ENCODE peak calls at places on chromosomes 4 and X, in nine cellular contexts. T is astrocyte of the spinal cord, P is A549, Z is fibroblast of pulmonary artery, L is progenitor cell of endocrine pancreas, S is endodermal cell, F is cardiac fibroblast, J is fibroblast of mammary gland, O is IMR-90. U is an unnamed sample.
A peak's percentile ranks its signal among the peaks of the same experiment; 100 is the strongest.

GRCh38 chr4:34138385-34138784 is 2105.9 kb downstream of the ARAP2 start:
- DNase-seq in F (no peak), J (no peak), L (no peak), O (no peak), T (no peak), P (no peak), Z (no peak), S (no peak), U (no peak)

GRCh38 chr4:77001907-77002306 is 52.4 kb downstream of the SEPTIN11 start:
- DNase-seq in P (no peak), J (peak; percentile 66), O (peak; percentile 79), S (no peak), F (peak; percentile 69), Z (peak; percentile 63), L (no peak), T (peak; percentile 86), U (no peak)

GRCh38 chr4:36917413-36917812 is 327.1 kb upstream of the NWD2 start:
- DNase-seq in O (no peak), L (no peak), Z (no peak), T (no peak), J (no peak), S (no peak), F (no peak), P (no peak), U (no peak)

GRCh38 chr4:66298596-66298995 is 628.3 kb upstream of the EPHA5 start:
- DNase-seq in Z (no peak), O (no peak), P (no peak), L (no peak), S (no peak), F (no peak), T (no peak), J (no peak), U (no peak)

GRCh38 chrX:70979136-70979762 is 48.4 kb upstream of the SLC7A3 start:
- DNase-seq in J (peak; percentile 46), F (peak; percentile 55), P (peak; percentile 42), L (no peak), T (peak; percentile 40), Z (peak; percentile 60), S (peak; percentile 57), O (peak; percentile 52), U (no peak)

GRCh38 chrX:40439625-40440532 is 140.9 kb upstream of the ATP6AP2 start:
- DNase-seq in L (no peak), J (no peak), P (no peak), S (no peak), T (no peak), F (no peak), O (no peak), Z (no peak), U (no peak)

GRCh38 chr4:139589619-139590018 is 33.6 kb upstream of the SETD7 start:
- DNase-seq in Z (peak; percentile 16), L (no peak), S (no peak), O (peak; percentile 38), J (peak; percentile 33), T (no peak), P (no peak), F (no peak), U (no peak)

GRCh38 chr4:163264934-163265333 is 67.5 kb downstream of the NPY1R start:
- DNase-seq in O (no peak), L (no peak), Z (no peak), P (no peak), S (no peak), F (no peak), T (no peak), J (no peak), U (no peak)

GRCh38 chr4:186725422-186726149 is 1.9 kb upstream of the FAT1 start:
- DNase-seq in T (peak; percentile 91), L (peak; percentile 58), P (peak; percentile 86), S (peak; percentile 88), Z (peak; percentile 90), J (peak; percentile 84), F (peak; percentile 88), O (peak; percentile 88), U (peak; percentile 59)

GRCh38 chr4:67746797-67747495 is 7.2 kb downstream of the GNRHR start:
- DNase-seq in Z (peak; percentile 56), O (peak; percentile 51), L (no peak), F (peak; percentile 60), J (peak; percentile 53), S (no peak), T (peak; percentile 71), P (peak; percentile 23), U (no peak)

GRCh38 chrX:13266641-13267420 is 53.0 kb downstream of the ATXN3L start:
- DNase-seq in Z (no peak), P (no peak), J (peak; percentile 78), T (peak; percentile 24), L (no peak), O (peak; percentile 49), F (no peak), S (no peak), U (peak; percentile 16)

GRCh38 chr4:38577482-38577881 is 86.5 kb upstream of the KLF3 start:
- DNase-seq in S (no peak), J (no peak), L (no peak), O (no peak), T (no peak), Z (no peak), P (no peak), F (no peak), U (no peak)

GRCh38 chr4:158193171-158193749 is 17.0 kb upstream of the TMEM144 start:
- DNase-seq in T (peak; percentile 35), J (peak; percentile 35), L (no peak), P (peak; percentile 28), F (peak; percentile 46), Z (peak; percentile 52), O (peak; percentile 31), S (no peak), U (no peak)

GRCh38 chr4:2936773-2937145 is 26.4 kb downstream of the NOP14 start:
- DNase-seq in T (peak; percentile 78), J (peak; percentile 89), F (peak; percentile 38), Z (peak; percentile 46), O (peak; percentile 58), P (no peak), S (no peak), L (no peak), U (no peak)

GRCh38 chrX:68847172-68847571 is 18.4 kb downstream of the EFNB1 start:
- DNase-seq in Z (no peak), O (no peak), J (no peak), F (no peak), P (no peak), L (no peak), T (no peak), S (no peak), U (no peak)

GRCh38 chr4:133996431-133997121 is 205.0 kb downstream of the PABPC4L start:
- DNase-seq in S (peak; percentile 56), J (no peak), F (no peak), Z (no peak), T (no peak), O (no peak), P (no peak), L (no peak), U (no peak)

DNA sequence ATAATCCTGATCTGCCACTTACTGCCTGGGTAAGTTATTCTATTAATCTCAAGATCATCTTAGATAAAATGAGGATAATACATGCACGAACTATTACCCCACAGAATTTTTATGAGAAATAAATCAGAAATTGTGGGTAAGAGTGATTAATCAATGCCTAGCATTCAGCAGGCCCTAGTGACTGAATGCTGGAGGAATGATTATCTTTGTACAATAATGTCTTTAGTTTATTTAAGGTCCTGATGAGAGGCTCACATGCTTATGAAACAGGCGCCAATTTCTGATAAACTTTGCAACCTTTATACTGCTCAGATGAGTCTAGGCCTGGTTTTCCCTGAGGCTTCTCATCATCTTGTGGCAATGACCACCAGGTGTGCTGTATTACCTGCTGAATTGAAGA is 27.8 kb upstream of the BMP2K start:
- DNase-seq in S (no peak), T (no peak), P (no peak), J (no peak), O (peak; percentile 58), L (no peak), Z (no peak), F (no peak), U (no peak)
- TF ChIP-seq CTCF in S (peak; percentile 61), T (no peak), P (no peak), J (no peak), O (no peak), L (no peak), Z (no peak), F (no peak), U (no peak)

DNA sequence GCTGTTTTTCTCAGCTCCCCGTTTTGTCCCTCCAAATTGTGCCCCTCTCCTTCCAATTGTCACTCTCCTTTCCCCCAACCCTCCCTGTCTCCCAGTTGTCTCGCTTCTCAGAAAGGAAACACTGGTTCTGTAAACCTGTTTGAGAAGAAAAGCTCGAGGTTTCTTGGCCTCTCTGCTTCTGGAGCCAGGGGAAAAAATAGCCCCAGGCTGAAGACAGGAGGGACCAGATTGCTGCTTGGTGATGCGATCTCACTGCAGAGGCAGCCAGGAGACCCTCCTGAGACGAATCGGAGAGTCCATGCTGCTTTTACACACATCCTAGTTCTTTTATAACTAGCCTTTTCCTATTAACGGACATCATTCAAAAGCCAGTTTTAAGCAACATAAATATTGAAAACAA is 21.2 kb downstream of the TRIML1 start:
- DNase-seq in P (no peak), J (no peak), O (no peak), S (no peak), T (no peak), L (no peak), Z (no peak), F (no peak), U (no peak)
- TF ChIP-seq CTCF in P (no peak), J (no peak), O (no peak), S (no peak), T (no peak), L (no peak), Z (no peak), F (no peak), U (no peak)

GRCh38 chr4:154416183-154416543 is 75.4 kb downstream of the DCHS2 start:
- DNase-seq in Z (no peak), L (no peak), O (no peak), T (no peak), P (peak; percentile 6), F (peak; percentile 1), S (peak; percentile 86), J (no peak), U (peak; percentile 38)
- TF ChIP-seq CTCF in Z (no peak), L (peak; percentile 42), O (no peak), T (no peak), P (peak; percentile 25), F (no peak), S (peak; percentile 57), J (no peak), U (no peak)

GRCh38 chrX:72127332-72127731 is 4.4 kb downstream of the RTL5 start:
- DNase-seq in T (no peak), J (no peak), L (no peak), P (no peak), F (no peak), S (no peak), O (no peak), Z (no peak), U (no peak)

GRCh38 chrX:72129661-72130060 is 2.1 kb downstream of the RTL5 start:
- DNase-seq in F (no peak), J (no peak), T (no peak), L (no peak), S (no peak), P (no peak), O (no peak), Z (no peak), U (no peak)

GRCh38 chrX:72128183-72128834 is 3.4 kb downstream of the RTL5 start:
- DNase-seq in L (no peak), T (no peak), S (no peak), J (no peak), F (no peak), Z (no peak), O (no peak), P (no peak), U (no peak)

GRCh38 chrX:72130156-72130761 is 1.5 kb downstream of the RTL5 start:
- DNase-seq in T (no peak), Z (no peak), J (no peak), O (no peak), P (no peak), F (no peak), L (no peak), S (no peak), U (no peak)

GRCh38 chrX:72128881-72129280 is 2.8 kb downstream of the RTL5 start:
- DNase-seq in Z (peak; percentile 16), L (no peak), T (no peak), S (peak; percentile 78), O (no peak), J (peak; percentile 18), P (peak; percentile 47), F (no peak), U (peak; percentile 15)
- TF ChIP-seq CTCF in Z (peak; percentile 43), L (peak; percentile 42), T (peak; percentile 47), S (peak; percentile 69), O (peak; percentile 31), J (peak; percentile 48), P (peak; percentile 7), F (peak; percentile 56), U (peak; percentile 49)

U was measured in neural crest cell.